ENCODE peak calls at places on chromosomes 12 and 14, in nine cellular contexts. S is nephron progenitor cell, J is mesothelial cell of epicardium, T is neural crest cell, Y is uterus, Z is psoas muscle, W is dorsolateral prefrontal cortex, G is colonic mucosa, L is heart left ventricle. O is an unnamed sample.

GRCh38 chr12:106113042-106113441 is 25.7 kb downstream of the NUAK1 start:
- DNase-seq in J (no peak), L (peak), Y (no peak), T (no peak), W (no peak), G (no peak), S (no peak), Z (no peak), O (no peak)

GRCh38 chr12:83017001-83017400 is 330.3 kb downstream of the TMTC2 start:
- DNase-seq in W (no peak), Z (no peak), S (no peak), Y (no peak), L (no peak), G (no peak), J (no peak), T (no peak), O (no peak)

GRCh38 chr12:91926810-91927209 is 218.8 kb downstream of the BTG1 start:
- DNase-seq in W (no peak), J (no peak), T (no peak), Z (no peak), L (no peak), S (no peak), G (no peak), Y (no peak), O (no peak)

GRCh38 chr12:57810450-57810849 is 8.1 kb downstream of the AVIL start:
- DNase-seq in L (no peak), W (no peak), T (no peak), Z (no peak), J (no peak), S (no peak), Y (no peak), G (no peak), O (no peak)

GRCh38 chr12:3427956-3428355 is 63.0 kb upstream of the PRMT8 start:
- DNase-seq in S (no peak), T (no peak), Z (no peak), Y (no peak), J (no peak), W (no peak), G (no peak), L (no peak), O (no peak)

GRCh38 chr12:92080390-92081285 is 65.0 kb downstream of the BTG1 start:
- DNase-seq in L (no peak), J (no peak), T (no peak), G (no peak), W (no peak), Z (no peak), S (no peak), Y (no peak), O (no peak)

GRCh38 chr12:79274571-79275064 is 410.0 kb downstream of the SYT1 start:
- DNase-seq in J (no peak), G (no peak), Y (no peak), W (no peak), L (no peak), Z (no peak), S (no peak), T (no peak), O (no peak)

GRCh38 chr12:7162691-7163114 is 26.8 kb upstream of the PEX5 start:
- DNase-seq in L (peak), J (no peak), W (peak), S (peak), G (peak), T (no peak), Y (no peak), Z (no peak), O (no peak)

GRCh38 chr12:104604995-104605675 is 148.4 kb downstream of the CHST11 start:
- DNase-seq in L (peak), S (peak), W (no peak), Z (no peak), J (no peak), Y (no peak), T (no peak), G (no peak), O (peak)

GRCh38 chr14:84961637-84962036 is 568.3 kb upstream of the FLRT2 start:
- DNase-seq in T (no peak), L (peak), J (no peak), Z (no peak), S (no peak), W (no peak), G (no peak), Y (no peak), O (no peak)

GRCh38 chr12:22797686-22798085 is 172.7 kb downstream of the ETNK1 start:
- DNase-seq in W (no peak), S (no peak), G (no peak), Z (no peak), L (no peak), J (no peak), Y (no peak), T (no peak), O (no peak)

GRCh38 chr14:81727243-81727642 is 193.6 kb upstream of the SEL1L start:
- DNase-seq in T (no peak), L (no peak), W (no peak), S (no peak), Z (no peak), Y (no peak), J (no peak), G (no peak), O (no peak)

GRCh38 chr14:37598973-37599526 is 3.6 kb downstream of the TTC6 start:
- DNase-seq in S (no peak), Z (no peak), J (no peak), W (no peak), Y (no peak), T (no peak), G (no peak), L (no peak), O (no peak)

GRCh38 chr12:89544730-89545184 is 18.9 kb upstream of the POC1B start:
- DNase-seq in Z (peak), W (no peak), T (no peak), Y (peak), G (peak), J (no peak), L (peak), S (peak), O (peak)

GRCh38 chr12:41486718-41487117 is 298.6 kb downstream of the PDZRN4 start:
- DNase-seq in S (no peak), T (no peak), J (no peak), W (no peak), G (no peak), Z (no peak), Y (no peak), L (no peak), O (no peak)

GRCh38 chr12:44015333-44015941 is 179.6 kb downstream of the TMEM117 start:
- DNase-seq in G (no peak), W (no peak), S (no peak), J (no peak), Y (no peak), T (no peak), Z (no peak), L (no peak), O (no peak)

GRCh38 chr12:128267246-128267622 is 264 bp downstream of the TMEM132C start:
- DNase-seq in W (no peak), L (no peak), G (no peak), Z (no peak), Y (no peak), J (no peak), T (no peak), S (peak), O (no peak)
- TF ChIP-seq CTCF in W (no peak), L (no peak), G (no peak), Z (no peak), Y (no peak), J (no peak), T (no peak), S (no peak), O (no peak)

GRCh38 chr12:116140559-116140958 is 136.9 kb downstream of the MED13L start:
- DNase-seq in L (no peak), W (no peak), G (no peak), Y (no peak), Z (no peak), S (no peak), J (no peak), T (no peak), O (no peak)

GRCh38 chr12:116141833-116142162 is 135.7 kb downstream of the MED13L start:
- DNase-seq in Y (no peak), G (no peak), L (no peak), S (no peak), J (no peak), W (no peak), Z (no peak), T (no peak), O (no peak)

GRCh38 chr12:116142936-116143882 is 134.3 kb downstream of the MED13L start:
- DNase-seq in W (no peak), Y (no peak), Z (no peak), L (no peak), S (no peak), G (no peak), T (no peak), J (no peak), O (no peak)

GRCh38 chr12:116138781-116139180 is 138.7 kb downstream of the MED13L start:
- DNase-seq in L (no peak), W (no peak), S (no peak), J (no peak), Y (no peak), Z (no peak), T (no peak), G (no peak), O (no peak)

GRCh38 chr12:116141110-116141832 is 136.2 kb downstream of the MED13L start:
- DNase-seq in J (no peak), Z (no peak), G (no peak), L (no peak), T (no peak), S (no peak), Y (no peak), W (no peak), O (no peak)
- TF ChIP-seq CTCF in J (no peak), Z (peak), G (no peak), L (no peak), T (no peak), S (no peak), Y (no peak), W (peak), O (no peak)

GRCh38 chr12:96500686-96501085 is 11.3 kb downstream of the CFAP54 start:
- DNase-seq in W (no peak), S (no peak), J (no peak), L (no peak), Y (no peak), G (no peak), T (no peak), Z (no peak), O (no peak)
- TF ChIP-seq CTCF in W (no peak), S (no peak), J (no peak), L (no peak), Y (peak), G (no peak), T (no peak), Z (peak), O (no peak)

GRCh38 chr14:90060312-90060964 is 1.4 kb upstream of the KCNK13 start:
- DNase-seq in T (peak), J (no peak), Y (no peak), S (peak), L (peak), G (peak), Z (peak), W (peak), O (peak)
- TF ChIP-seq CTCF in T (peak), J (peak), Y (no peak), S (peak), L (peak), G (peak), Z (no peak), W (peak), O (peak)

GRCh38 chr14:54221971-54222370 is 174.8 kb upstream of the CDKN3 start:
- DNase-seq in J (no peak), S (no peak), T (no peak), W (no peak), G (no peak), L (no peak), Y (no peak), Z (no peak), O (no peak)
- TF ChIP-seq CTCF in J (no peak), S (no peak), T (no peak), W (no peak), G (no peak), L (no peak), Y (no peak), Z (no peak), O (no peak)

GRCh38 chr12:53174881-53175491 is 5.5 kb upstream of the ZNF740 start:
- DNase-seq in L (no peak), G (peak), Y (no peak), Z (no peak), T (no peak), J (no peak), W (no peak), S (no peak), O (no peak)
- TF ChIP-seq CTCF in L (no peak), G (no peak), Y (no peak), Z (no peak), T (peak), J (no peak), W (no peak), S (peak), O (peak)

GRCh38 chr12:65278576-65279386 is at the start of gene MSRB3:
- DNase-seq in L (peak), S (peak), T (peak), J (peak), Z (peak), Y (peak), W (peak), G (peak), O (peak)
- TF ChIP-seq CTCF in L (no peak), S (peak), T (peak), J (no peak), Z (no peak), Y (no peak), W (no peak), G (no peak), O (no peak)

GRCh38 chr14:91858536-91859275 is 8.6 kb downstream of the TC2N start:
- DNase-seq in T (no peak), Y (no peak), S (no peak), L (no peak), Z (no peak), G (no peak), W (no peak), J (no peak), O (no peak)
- TF ChIP-seq CTCF in T (no peak), Y (no peak), S (no peak), L (no peak), Z (no peak), G (no peak), W (no peak), J (no peak), O (no peak)

DNA sequence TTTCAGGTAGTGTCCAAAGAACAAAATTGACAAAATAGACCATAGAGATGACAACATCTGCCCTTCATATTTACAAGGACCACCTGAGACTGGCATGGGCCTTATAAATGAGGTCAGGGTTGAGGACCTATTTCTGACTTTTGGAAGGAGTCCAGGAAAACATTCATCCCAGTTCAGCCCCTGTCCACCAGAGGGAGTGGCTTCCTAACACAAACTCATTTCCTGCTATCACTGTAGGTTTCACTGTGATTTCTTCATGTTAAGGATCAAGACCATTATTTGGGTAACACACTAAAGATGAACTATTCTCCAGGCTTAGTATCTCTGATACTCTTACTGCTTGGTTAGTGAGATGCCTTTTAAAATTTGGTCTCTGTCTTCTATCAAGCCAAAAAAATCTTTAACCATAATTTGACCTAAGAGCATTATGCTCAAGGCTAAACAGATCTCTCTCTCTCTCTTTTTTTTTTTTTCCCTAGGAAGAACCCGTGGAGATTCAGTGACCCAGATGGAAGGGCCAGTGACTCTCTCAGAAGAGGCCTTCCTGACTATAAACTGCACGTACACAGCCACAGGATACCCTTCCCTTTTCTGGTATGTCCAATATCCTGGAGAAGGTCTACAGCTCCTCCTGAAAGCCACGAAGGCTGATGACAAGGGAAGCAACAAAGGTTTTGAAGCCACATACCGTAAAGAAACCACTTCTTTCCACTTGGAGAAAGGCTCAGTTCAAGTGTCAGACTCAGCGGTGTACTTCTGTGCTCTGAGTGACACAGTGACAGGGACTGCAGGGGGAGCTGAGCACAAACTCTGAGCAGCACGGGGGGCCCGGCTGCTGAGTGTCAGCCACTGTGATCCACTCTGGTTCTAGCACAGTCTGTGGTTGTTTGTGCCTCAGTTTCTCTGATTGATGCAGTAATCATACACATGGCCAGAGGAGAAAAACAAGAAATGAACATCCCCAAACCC is 267.6 kb upstream of the OR4E1 start:
- DNase-seq in W (no peak), G (no peak), Y (no peak), L (no peak), J (no peak), S (peak), T (peak), Z (no peak), O (peak)
- TF ChIP-seq CTCF in W (peak), G (peak), Y (no peak), L (peak), J (peak), S (peak), T (peak), Z (peak), O (peak)